ENCODE peak calls at places on chromosomes 13 and 19, in ten cellular contexts. P is body of pancreas, E is IMR-90, I is heart right ventricle, Z is mesothelial cell of epicardium, M is progenitor cell of endocrine pancreas, B is uterus, Q is brain microvascular endothelial cell, O is AG04449, N is GM23338. Y is an unnamed sample.

GRCh38 chr19:50025794-50026549 is at the start of gene ZNF473:
- DNase-seq in N (peak; percentile 98), O (peak; percentile 67), E (peak; percentile 94), P (peak; percentile 95), M (peak; percentile 73), Q (peak; percentile 95), B (peak; percentile 94), Z (peak; percentile 86), I (peak; percentile 93), Y (peak; percentile 82)

GRCh38 chr13:93882086-93882651 is 597.3 kb downstream of the DCT start:
- DNase-seq in B (no peak), N (no peak), Q (no peak), P (no peak), Z (no peak), O (no peak), M (no peak), I (no peak), E (peak; percentile 72), Y (no peak)

GRCh38 chr19:9819590-9819898 is 665 bp upstream of the FBXL12 start:
- DNase-seq in M (no peak), O (no peak), Q (no peak), E (no peak), P (no peak), N (no peak), Z (no peak), I (no peak), B (no peak), Y (no peak)

GRCh38 chr13:79392882-79393563 is 13.0 kb downstream of the RBM26 start:
- DNase-seq in Q (peak; percentile 36), P (no peak), E (peak; percentile 68), Z (no peak), I (no peak), M (no peak), N (no peak), B (no peak), O (no peak), Y (no peak)

GRCh38 chr19:15154002-15154612 is 46.7 kb downstream of the NOTCH3 start:
- DNase-seq in B (no peak), Z (no peak), O (no peak), P (no peak), N (peak; percentile 86), I (no peak), Q (peak; percentile 60), M (no peak), E (peak; percentile 53), Y (no peak)

GRCh38 chr13:87999791-88000190 is 328.6 kb downstream of the SLITRK5 start:
- DNase-seq in Q (no peak), M (no peak), P (no peak), B (no peak), N (peak; percentile 18), Z (no peak), O (no peak), I (no peak), E (no peak), Y (no peak)

GRCh38 chr19:48627211-48627864 is 8.0 kb downstream of the SPHK2 start:
- DNase-seq in O (no peak), M (no peak), Q (no peak), P (no peak), Z (no peak), B (no peak), I (no peak), E (no peak), N (no peak), Y (no peak)

GRCh38 chr13:100508996-100509395 is 79.6 kb downstream of the GGACT start:
- DNase-seq in B (no peak), Z (no peak), Q (no peak), I (no peak), O (no peak), M (no peak), N (no peak), P (no peak), E (no peak), Y (no peak)

GRCh38 chr19:661427-662196 is 1.4 kb downstream of the RNF126 start:
- DNase-seq in I (no peak), Z (no peak), N (no peak), E (no peak), M (no peak), P (peak; percentile 34), B (no peak), Q (no peak), O (no peak), Y (no peak)

GRCh38 chr13:75196112-75196855 is 285.7 kb downstream of the TBC1D4 start:
- DNase-seq in P (no peak), B (no peak), Z (no peak), O (no peak), I (no peak), E (peak; percentile 8), N (no peak), Q (peak; percentile 73), M (no peak), Y (no peak)

GRCh38 chr13:75194717-75195116 is 287.3 kb downstream of the TBC1D4 start:
- DNase-seq in B (no peak), E (no peak), N (no peak), O (no peak), Q (no peak), Z (no peak), M (no peak), P (no peak), I (no peak), Y (no peak)

GRCh38 chr13:75202981-75203380 is 279.0 kb downstream of the TBC1D4 start:
- DNase-seq in N (no peak), M (no peak), I (no peak), E (no peak), Q (no peak), B (no peak), Z (no peak), O (no peak), P (no peak), Y (no peak)

GRCh38 chr13:75195479-75196111 is 286.4 kb downstream of the TBC1D4 start:
- DNase-seq in O (no peak), B (no peak), I (no peak), M (no peak), P (no peak), Z (no peak), N (peak; percentile 23), E (no peak), Q (peak; percentile 50), Y (no peak)

GRCh38 chr13:75197803-75198202 is 284.2 kb downstream of the TBC1D4 start:
- DNase-seq in M (no peak), P (no peak), N (no peak), Z (no peak), O (no peak), I (no peak), B (no peak), E (no peak), Q (no peak), Y (no peak)
- TF ChIP-seq CTCF in M (no peak), P (no peak), N (no peak), Z (no peak), O (no peak), I (no peak), B (no peak), E (no peak), Q (no peak), Y (no peak)

GRCh38 chr19:7925171-7925837 is 631 bp downstream of the CTXN1 start:
- DNase-seq in P (peak; percentile 72), O (no peak), Q (peak; percentile 63), I (peak; percentile 76), N (peak; percentile 89), M (peak; percentile 92), E (peak; percentile 73), Z (peak; percentile 89), B (peak; percentile 82), Y (no peak)
- TF ChIP-seq CTCF in P (peak; percentile 70), O (peak; percentile 96), Q (peak; percentile 81), I (peak; percentile 86), N (peak; percentile 99), M (peak; percentile 98), E (peak; percentile 93), Z (peak; percentile 92), B (peak; percentile 89), Y (peak; percentile 81)

DNA sequence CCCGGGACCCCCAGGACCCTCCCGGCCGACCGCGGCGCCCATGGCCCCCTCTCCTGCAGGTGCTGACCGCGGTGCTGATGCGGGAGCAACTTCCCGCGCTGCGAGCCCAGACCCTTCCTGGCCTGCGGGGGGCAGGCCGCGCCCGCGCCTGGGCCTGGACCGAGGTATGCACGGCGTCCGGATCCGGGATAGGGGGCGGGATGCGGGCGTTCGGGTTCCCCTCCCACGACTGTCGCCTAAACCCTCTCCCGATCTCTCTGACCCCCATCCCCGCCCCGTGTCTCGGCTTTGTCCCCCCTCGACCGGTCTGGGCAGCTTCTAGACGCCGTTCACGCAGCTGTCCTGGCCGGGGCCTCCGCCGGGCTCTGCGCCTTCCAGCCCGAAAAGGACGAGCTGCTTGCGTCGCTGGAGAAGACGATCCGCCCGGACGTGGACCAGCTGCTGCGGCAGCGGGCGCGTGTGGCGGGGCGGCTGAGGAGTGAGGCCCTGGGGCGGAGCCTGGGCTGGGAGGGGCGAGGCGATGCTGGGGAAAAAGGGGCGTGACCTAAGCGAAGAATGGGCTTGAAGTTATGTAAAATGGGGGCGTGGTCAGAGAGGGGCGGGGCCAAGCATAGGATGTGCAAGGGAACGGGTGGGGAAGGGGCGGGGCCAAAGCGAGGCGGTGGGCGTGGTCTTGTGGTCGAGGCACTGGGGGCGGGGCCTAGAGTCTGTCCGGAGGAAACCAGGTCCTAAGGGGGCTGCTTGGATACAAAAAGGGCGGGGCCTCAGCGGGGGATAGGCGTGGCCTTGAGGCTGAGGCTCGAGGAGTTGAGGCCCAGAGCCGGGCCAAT is 15.9 kb upstream of the COLGALT1 start:
- DNase-seq in Q (peak; percentile 99), B (peak; percentile 97), N (peak; percentile 100), O (no peak), E (peak; percentile 92), M (peak; percentile 59), Z (peak; percentile 65), I (peak; percentile 96), P (peak; percentile 89), Y (peak; percentile 42)
- TF ChIP-seq CTCF in Q (peak; percentile 44), B (peak; percentile 68), N (peak; percentile 67), O (peak; percentile 36), E (peak; percentile 49), M (peak; percentile 31), Z (no peak), I (peak; percentile 35), P (peak; percentile 33), Y (peak; percentile 25)

GRCh38 chr19:20612711-20613316 is 47.2 kb upstream of the ZNF737 start:
- DNase-seq in Z (no peak), I (no peak), M (no peak), O (no peak), Q (no peak), N (no peak), E (no peak), P (peak; percentile 28), B (no peak), Y (no peak)

GRCh38 chr19:20607943-20608342 is 42.4 kb upstream of the ZNF737 start:
- DNase-seq in B (no peak), E (no peak), Q (no peak), I (no peak), N (no peak), P (peak; percentile 50), O (no peak), M (no peak), Z (no peak), Y (no peak)

GRCh38 chr19:20616071-20616470 is 45.3 kb downstream of the ZNF626 start:
- DNase-seq in Z (no peak), E (no peak), Q (no peak), B (no peak), I (no peak), N (no peak), O (no peak), M (no peak), P (peak; percentile 81), Y (no peak)

DNA sequence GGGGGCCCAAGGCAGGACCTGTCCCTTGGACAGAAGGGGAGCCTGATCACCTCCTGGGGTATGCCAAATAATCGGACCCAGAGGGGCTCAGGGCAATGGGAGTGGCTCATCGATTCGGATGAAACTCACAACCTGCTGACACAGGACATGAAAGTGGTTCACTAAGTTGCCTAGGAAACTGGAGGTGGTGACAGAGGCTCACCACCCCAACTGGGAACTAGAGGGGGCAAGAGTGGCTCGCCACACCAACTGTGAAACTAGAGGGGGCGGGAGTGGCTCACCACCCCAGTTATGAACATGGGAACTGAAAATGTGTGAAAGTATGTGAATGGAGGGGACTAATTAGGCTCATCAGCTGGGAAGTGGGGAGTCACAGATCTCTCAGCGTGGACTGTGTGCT is 46.3 kb upstream of the ZNF737 start:
- DNase-seq in B (no peak), Q (no peak), I (no peak), N (no peak), M (no peak), O (no peak), Z (no peak), E (no peak), P (peak; percentile 25), Y (no peak)
- TF ChIP-seq CTCF in B (no peak), Q (no peak), I (no peak), N (no peak), M (no peak), O (no peak), Z (no peak), E (no peak), P (no peak), Y (no peak)

Y was measured in kidney epithelial cell.